ENCODE peak calls at places on chromosomes 2 and 18, in ten cellular contexts. Z, T, Q, W, Y, R, C, I, O and D are unnamed samples. For H3K4me1 and H3K36me3, the result is how much of the 10 kb centered on the place peaks cover.

GRCh38 chr2:231524477-231525247 is 5.6 kb downstream of the NMUR1 start:
- DNase-seq in W (no peak), T (no peak), Y (no peak), I (no peak), Z (peak), C (no peak), R (no peak), O (no peak), Q (peak), D (no peak)

GRCh38 chr2:233063269-233063975 is 3.3 kb downstream of the INPP5D start:
- DNase-seq in I (no peak), W (peak), Q (peak), O (no peak), Z (peak), T (no peak), R (no peak), Y (no peak), C (no peak), D (no peak)

GRCh38 chr2:1634681-1635341 is 109.5 kb downstream of the PXDN start:
- DNase-seq in W (no peak), R (no peak), I (no peak), T (no peak), Q (peak), Y (no peak), C (no peak), O (no peak), Z (no peak), D (no peak)

GRCh38 chr18:50293039-50293438 is 5.5 kb upstream of the CXXC1 start:
- DNase-seq in Y (no peak), R (no peak), Z (no peak), C (no peak), Q (no peak), T (no peak), I (no peak), W (no peak), O (no peak), D (no peak)

GRCh38 chr18:22683196-22683676 is 249.9 kb upstream of the RBBP8 start:
- DNase-seq in O (peak), T (peak), Q (peak), Z (no peak), W (no peak), C (no peak), I (peak), Y (no peak), R (no peak), D (peak)

GRCh38 chr2:69087211-69087911 is 74.4 kb downstream of the ANTXR1 start:
- DNase-seq in C (no peak), T (no peak), Z (no peak), R (no peak), Y (no peak), I (no peak), W (no peak), Q (no peak), O (no peak), D (no peak)

GRCh38 chr2:187499941-187500532 is 52.0 kb upstream of the CALCRL start:
- DNase-seq in Z (no peak), Q (peak), T (peak), W (peak), R (no peak), C (peak), I (peak), O (peak), Y (peak), D (peak)

GRCh38 chr2:200320344-200320743 is 13.9 kb downstream of the SPATS2L start:
- DNase-seq in O (no peak), C (no peak), Q (no peak), Y (no peak), R (no peak), I (no peak), W (no peak), T (no peak), Z (no peak), D (no peak)

GRCh38 chr2:2796207-2796606 is 465.1 kb upstream of the MYT1L start:
- DNase-seq in C (no peak), O (no peak), I (no peak), Z (peak), R (no peak), T (no peak), Y (no peak), Q (no peak), W (no peak), D (no peak)

GRCh38 chr2:142825861-142826260 is 51.6 kb upstream of the KYNU start:
- DNase-seq in Q (no peak), R (no peak), I (no peak), C (no peak), O (no peak), W (no peak), T (no peak), Y (no peak), Z (no peak), D (peak)

GRCh38 chr2:217805679-217806479 is 196.9 kb downstream of the TNS1 start:
- DNase-seq in T (peak), C (no peak), I (no peak), R (no peak), Y (no peak), W (no peak), Q (peak), Z (peak), O (no peak), D (no peak)

GRCh38 chr2:86039963-86040655 is 65.6 kb downstream of the POLR1A start:
- DNase-seq in Y (no peak), W (no peak), O (no peak), R (no peak), T (no peak), Q (peak), Z (peak), C (no peak), I (no peak), D (no peak)

GRCh38 chr2:45623120-45623519 is 12.1 kb upstream of the SRBD1 start:
- DNase-seq in W (no peak), Q (no peak), O (no peak), R (no peak), C (no peak), Z (no peak), Y (no peak), I (no peak), T (no peak), D (no peak)

GRCh38 chr2:31413025-31413424 is 1.5 kb downstream of the XDH start:
- DNase-seq in Y (no peak), I (peak), O (peak), W (no peak), C (no peak), R (no peak), Q (no peak), Z (no peak), T (no peak), D (no peak)

GRCh38 chr18:79952996-79953559 is 1.6 kb upstream of the SLC66A2 start:
- DNase-seq in C (no peak), I (no peak), Y (no peak), Z (peak), Q (peak), O (no peak), T (no peak), W (peak), R (no peak), D (no peak)

GRCh38 chr2:147937744-147938349 is 82.7 kb downstream of the ORC4 start:
- DNase-seq in Y (peak), Z (no peak), O (peak), W (peak), Q (no peak), T (no peak), R (no peak), I (peak), C (peak), D (peak)

GRCh38 chr2:160940699-160941098 is 219.5 kb upstream of the TANK start:
- DNase-seq in Q (no peak), T (no peak), R (no peak), Y (no peak), O (peak), I (peak), Z (no peak), W (no peak), C (no peak), D (no peak)

GRCh38 chr18:37266290-37266689 is 299.3 kb downstream of the CELF4 start:
- DNase-seq in W (peak), O (no peak), Q (no peak), C (no peak), Z (no peak), R (no peak), Y (no peak), T (no peak), I (no peak), D (no peak)

GRCh38 chr2:27212626-27213471 is 781 bp upstream of the SLC5A6 start:
- DNase-seq in Y (no peak), I (peak), O (peak), W (peak), R (no peak), T (no peak), Z (no peak), C (no peak), Q (peak), D (peak)

GRCh38 chr2:61993422-61994024 is 88.0 kb downstream of the COMMD1 start:
- DNase-seq in Q (no peak), R (no peak), W (peak), O (peak), Z (no peak), Y (peak), C (peak), I (peak), T (no peak), D (peak)

GRCh38 chr18:78630981-78631510 is 348.6 kb upstream of the SALL3 start:
- DNase-seq in W (no peak), C (no peak), O (no peak), I (no peak), R (no peak), Q (no peak), Z (peak), T (no peak), Y (no peak), D (no peak)

GRCh38 chr18:68504441-68505221 is 210.3 kb downstream of the TMX3 start:
- DNase-seq in Z (no peak), Y (no peak), W (peak), O (no peak), R (no peak), T (no peak), Q (no peak), C (no peak), I (no peak), D (peak)

GRCh38 chr2:102149243-102149642 is 6.7 kb downstream of the IL1R1 start:
- DNase-seq in R (no peak), I (no peak), T (no peak), Y (no peak), C (no peak), W (no peak), Z (no peak), O (no peak), Q (no peak), D (no peak)
- H3K4me1 ChIP-seq in R (under half), I (under half), T (under half), Y (under half), C (under half), W (under half), Z (under half), O (half or more), Q (under half), D (under half)

DNA sequence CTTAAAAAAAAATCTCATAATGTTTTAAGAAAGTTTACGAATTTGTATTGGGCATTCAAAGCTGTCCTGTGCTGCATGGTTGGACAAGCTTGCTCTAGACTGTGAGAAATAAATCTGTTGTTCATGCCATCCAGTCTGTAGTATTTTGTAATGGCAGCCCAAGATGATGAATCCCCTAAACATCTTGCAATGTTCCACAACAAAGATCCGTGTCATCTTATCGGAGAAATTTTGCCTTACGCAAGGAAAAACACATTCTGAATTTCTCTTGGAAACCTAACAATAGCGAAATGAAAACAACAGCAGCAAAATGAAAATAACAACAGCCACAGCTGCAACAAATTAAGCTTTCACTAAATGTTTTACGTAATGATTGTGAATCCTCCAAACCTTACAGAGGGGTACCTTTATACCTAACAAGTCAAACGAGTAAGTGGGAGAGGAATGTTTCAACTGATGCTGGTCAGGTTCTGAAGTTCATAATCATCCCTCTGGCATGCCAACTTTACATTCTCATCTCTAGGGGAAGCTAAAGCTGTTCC is 76.1 kb upstream of the RNU4ATAC start:
- DNase-seq in Y (no peak), T (no peak), Q (no peak), Z (no peak), W (no peak), O (peak), C (no peak), R (no peak), I (no peak), D (no peak)
- H3K36me3 ChIP-seq in Y (under half), T (half or more), Q (under half), Z (under half), W (under half), O (half or more), C (under half), R (under half), I (under half), D (under half)

GRCh38 chr18:42976869-42977268 is 138.6 kb downstream of the RIT2 start:
- DNase-seq in R (no peak), W (no peak), Y (no peak), C (no peak), O (no peak), I (no peak), Z (no peak), Q (no peak), T (no peak), D (no peak)
- H3K4me1 ChIP-seq in R (under half), W (under half), Y (under half), C (under half), O (under half), I (under half), Z (under half), Q (under half), T (under half), D (under half)

GRCh38 chr2:101018934-101019333 is 16.8 kb downstream of the RPL31 start:
- DNase-seq in Z (no peak), O (no peak), I (no peak), C (no peak), Q (no peak), Y (no peak), R (no peak), T (no peak), W (no peak), D (no peak)
- H3K36me3 ChIP-seq in Z (under half), O (under half), I (under half), C (under half), Q (under half), Y (half or more), R (under half), T (half or more), W (under half), D (half or more)

DNA sequence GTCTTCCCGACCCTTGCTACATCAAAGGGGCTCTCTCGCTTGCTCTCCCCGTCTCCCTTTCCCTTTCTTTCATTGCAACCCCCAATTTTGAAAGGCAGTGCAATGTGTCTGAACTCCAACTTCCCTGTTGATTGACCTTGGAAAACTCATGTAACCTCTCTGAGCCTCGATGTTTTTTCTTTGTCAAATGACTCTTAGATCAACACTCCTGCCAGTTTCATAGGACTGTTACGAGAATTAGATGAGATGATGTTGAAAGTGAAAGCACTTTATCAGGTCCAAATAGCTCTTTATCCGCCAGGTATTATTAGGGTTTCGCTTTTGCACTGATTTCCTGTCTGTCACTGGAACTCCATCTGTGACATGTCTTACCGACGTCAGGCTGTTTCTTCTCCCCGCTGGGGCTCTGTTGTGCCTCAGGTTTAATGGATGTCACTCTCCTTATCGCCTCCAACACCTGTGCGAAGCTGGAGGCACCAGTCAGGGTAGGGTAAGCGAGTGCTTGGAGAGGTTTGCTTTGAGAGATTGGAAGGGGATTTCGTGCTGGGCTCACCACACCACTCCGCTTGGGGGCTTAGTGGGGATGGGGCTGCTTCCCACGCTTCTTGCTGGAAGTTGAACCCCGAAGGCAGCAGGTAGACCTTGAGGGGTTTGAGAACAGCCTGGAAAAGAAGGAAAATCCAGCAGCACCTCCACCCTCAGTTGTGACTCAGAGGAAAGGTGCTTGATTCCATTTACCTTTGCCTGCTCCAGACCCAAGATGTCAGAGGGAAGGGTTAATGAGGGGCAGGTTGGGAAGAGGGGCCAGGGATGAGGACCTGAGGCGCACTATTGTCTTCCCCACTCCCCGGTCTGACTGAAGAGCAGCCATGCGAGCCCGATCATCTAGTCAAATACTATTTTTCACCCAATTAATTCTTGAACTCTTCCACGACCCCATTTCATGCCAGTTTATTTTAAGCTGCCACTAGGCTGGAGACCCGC is 4.3 kb downstream of the GAD1 start:
- DNase-seq in I (no peak), O (no peak), Z (no peak), T (no peak), R (no peak), W (peak), Q (no peak), Y (no peak), C (no peak), D (peak)
- H3K4me1 ChIP-seq in I (under half), O (under half), Z (half or more), T (half or more), R (half or more), W (half or more), Q (half or more), Y (under half), C (under half), D (under half)

GRCh38 chr2:135337066-135337465 is 194.0 kb downstream of the ZRANB3 start:
- DNase-seq in Q (no peak), Y (no peak), O (no peak), Z (no peak), W (no peak), T (no peak), I (no peak), C (no peak), R (no peak), D (peak)
- H3K36me3 ChIP-seq in Q (under half), Y (under half), O (under half), Z (under half), W (under half), T (under half), I (under half), C (under half), R (under half), D (under half)